ENCODE peak calls at places on chromosomes 16 and 17, in seven cellular contexts. V is GM10248, M is thoracic aorta, E is cardiac muscle cell, Z is B cell, X is HFFc6, N is hepatocyte. U is an unnamed sample.

GRCh38 chr17:78383725-78384471 is 5.4 kb downstream of the PGS1 start:
- DNase-seq in N (peak), Z (no peak), M (peak), E (no peak), X (peak), V (peak), U (peak)

GRCh38 chr16:85441189-85441889 is 171.8 kb upstream of the GSE1 start:
- DNase-seq in Z (no peak), X (no peak), E (no peak), M (no peak), V (no peak), N (no peak), U (no peak)

GRCh38 chr16:50255538-50255937 is 10.8 kb upstream of the ADCY7 start:
- DNase-seq in Z (no peak), E (no peak), N (no peak), M (no peak), V (no peak), X (no peak), U (no peak)

GRCh38 chr16:783404-784161 is 4.6 kb downstream of the RPUSD1 start:
- DNase-seq in M (no peak), N (no peak), E (no peak), Z (no peak), X (no peak), V (no peak), U (no peak)

GRCh38 chr17:77125432-77125901 is 15.3 kb upstream of the SEC14L1 start:
- DNase-seq in E (no peak), V (no peak), N (no peak), X (peak), Z (no peak), M (no peak), U (no peak)

GRCh38 chr17:43351686-43352085 is 47.1 kb upstream of the ARL4D start:
- DNase-seq in E (no peak), X (no peak), M (no peak), N (no peak), Z (no peak), V (no peak), U (no peak)

GRCh38 chr17:77214743-77215142 is 74.0 kb downstream of the SEC14L1 start:
- DNase-seq in E (peak), V (no peak), M (no peak), N (peak), Z (no peak), X (peak), U (no peak)

GRCh38 chr17:35740997-35741931 is 9.8 kb downstream of the RASL10B start:
- DNase-seq in N (no peak), X (no peak), Z (no peak), M (no peak), V (no peak), E (no peak), U (no peak)

GRCh38 chr16:85437161-85438052 is 175.7 kb upstream of the GSE1 start:
- DNase-seq in V (no peak), M (no peak), E (no peak), Z (no peak), X (no peak), N (peak), U (no peak)

GRCh38 chr16:14629612-14629918 is 495 bp downstream of the PARN start:
- DNase-seq in V (no peak), E (no peak), N (no peak), X (no peak), M (no peak), Z (no peak), U (no peak)

GRCh38 chr16:2855536-2855935 is 2.4 kb downstream of the PRSS22 start:
- DNase-seq in Z (no peak), V (peak), M (no peak), N (no peak), E (no peak), X (no peak), U (no peak)

GRCh38 chr16:2852731-2853507 is 5.1 kb downstream of the PRSS22 start:
- DNase-seq in N (no peak), E (no peak), V (no peak), X (no peak), M (no peak), Z (no peak), U (no peak)

GRCh38 chr16:2856061-2856670 is 1.8 kb downstream of the PRSS22 start:
- DNase-seq in N (peak), Z (no peak), E (no peak), V (peak), M (no peak), X (no peak), U (no peak)

GRCh38 chr16:2853531-2854073 is 4.4 kb downstream of the PRSS22 start:
- DNase-seq in Z (no peak), M (no peak), N (no peak), X (no peak), E (no peak), V (no peak), U (no peak)

GRCh38 chr16:2854700-2855309 is 3.2 kb downstream of the PRSS22 start:
- DNase-seq in M (no peak), E (no peak), N (no peak), Z (no peak), V (peak), X (no peak), U (no peak)
- TF ChIP-seq CTCF in M (no peak), E (peak), N (peak), Z (no peak), V (peak), X (peak), U (peak)

DNA sequence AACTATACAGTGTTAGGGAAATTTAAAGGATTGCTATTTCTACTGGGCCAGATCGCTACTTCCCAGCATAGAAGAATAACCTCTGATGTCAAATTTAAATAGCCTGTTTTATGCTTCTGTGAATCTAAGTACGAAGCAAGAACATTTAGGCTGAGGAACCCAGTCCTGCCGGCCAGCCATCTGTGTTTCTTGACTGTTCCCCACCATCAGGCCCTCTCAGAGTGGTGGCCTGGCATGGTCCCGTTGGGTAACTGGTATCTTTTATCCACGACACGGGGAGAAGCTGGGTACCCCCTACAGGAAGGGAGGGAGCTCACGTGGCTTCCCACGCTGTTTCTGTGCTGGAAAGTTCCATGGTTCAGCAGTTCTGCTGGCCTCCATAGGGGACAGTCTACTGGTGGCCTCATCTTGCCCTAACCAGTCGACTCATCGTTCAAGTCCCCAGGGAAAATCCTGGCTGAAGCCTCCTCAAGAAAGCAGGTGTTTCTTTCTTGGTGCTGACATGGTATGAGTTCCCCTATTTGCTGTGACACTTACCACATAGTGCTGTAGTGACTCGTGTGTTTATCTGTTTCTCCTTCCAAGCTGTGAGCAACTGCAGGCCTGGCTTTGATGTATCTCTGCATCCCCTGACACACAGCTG is 201.7 kb upstream of the NLRP1 start:
- DNase-seq in M (no peak), E (no peak), X (peak), V (peak), N (no peak), Z (no peak), U (no peak)
- TF ChIP-seq CTCF in M (no peak), E (no peak), X (peak), V (no peak), N (no peak), Z (no peak), U (no peak)

GRCh38 chr16:66275795-66276428 is 90.6 kb upstream of the CDH5 start:
- DNase-seq in N (peak), Z (no peak), M (no peak), X (peak), E (peak), V (peak), U (no peak)
- TF ChIP-seq CTCF in N (peak), Z (peak), M (peak), X (peak), E (peak), V (peak), U (peak)

DNA sequence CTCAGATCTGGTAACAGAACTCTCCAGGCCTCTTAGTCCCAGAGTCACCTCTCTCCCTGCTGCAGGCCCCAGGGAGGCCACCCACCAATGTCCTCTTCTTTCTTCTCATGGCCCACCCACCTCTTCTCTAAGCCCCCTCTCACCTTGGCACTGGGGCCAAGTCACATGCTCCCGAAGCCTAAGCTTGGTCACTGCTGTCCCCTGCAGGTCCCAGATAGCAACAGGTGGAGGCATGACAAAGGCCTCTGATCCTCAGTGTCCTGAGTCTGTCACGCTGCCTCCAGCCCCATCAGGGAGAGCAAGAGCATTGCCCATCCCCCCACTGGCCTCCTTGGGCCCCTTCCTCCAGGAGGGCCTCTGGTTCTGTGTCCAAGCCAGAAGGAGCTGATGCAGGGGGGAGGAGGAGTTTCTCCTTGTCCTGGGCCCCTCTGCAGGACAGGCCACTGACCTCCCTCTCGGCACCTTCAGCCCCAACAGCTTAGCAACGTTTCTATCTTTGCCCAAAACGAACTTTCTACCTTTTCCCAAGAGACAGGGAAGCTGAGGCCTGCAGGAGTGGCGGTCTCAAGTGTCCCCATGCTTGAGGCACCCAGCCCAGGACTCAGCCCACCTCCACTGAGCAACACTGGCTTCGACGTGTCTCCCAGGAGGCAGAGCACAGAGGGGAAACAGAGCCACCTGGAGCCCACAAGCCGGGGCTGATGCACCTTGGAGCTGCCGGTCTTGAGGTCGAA is 8.6 kb downstream of the P2RX1 start:
- DNase-seq in E (no peak), X (no peak), Z (no peak), V (no peak), M (no peak), N (no peak), U (no peak)
- TF ChIP-seq CTCF in E (no peak), X (peak), Z (no peak), V (peak), M (no peak), N (peak), U (no peak)

GRCh38 chr17:71237903-71238538 is 882.8 kb upstream of the SOX9 start:
- DNase-seq in Z (no peak), E (no peak), V (no peak), M (no peak), X (peak), N (peak), U (no peak)
- TF ChIP-seq CTCF in Z (no peak), E (peak), V (no peak), M (no peak), X (peak), N (peak), U (no peak)

GRCh38 chr17:80479246-80479566 is 2.8 kb upstream of the NPTX1 start:
- DNase-seq in N (no peak), E (no peak), M (no peak), Z (no peak), X (no peak), V (no peak), U (no peak)

GRCh38 chr17:80476877-80477646 is 655 bp upstream of the NPTX1 start:
- DNase-seq in E (no peak), M (no peak), V (no peak), N (no peak), Z (peak), X (no peak), U (no peak)

GRCh38 chr17:80475949-80476876 is at the start of gene NPTX1:
- DNase-seq in V (no peak), Z (peak), N (peak), E (peak), X (no peak), M (no peak), U (no peak)

GRCh38 chr17:80478487-80479245 is 2.3 kb upstream of the NPTX1 start:
- DNase-seq in E (no peak), M (no peak), N (no peak), X (no peak), V (no peak), Z (no peak), U (no peak)

DNA sequence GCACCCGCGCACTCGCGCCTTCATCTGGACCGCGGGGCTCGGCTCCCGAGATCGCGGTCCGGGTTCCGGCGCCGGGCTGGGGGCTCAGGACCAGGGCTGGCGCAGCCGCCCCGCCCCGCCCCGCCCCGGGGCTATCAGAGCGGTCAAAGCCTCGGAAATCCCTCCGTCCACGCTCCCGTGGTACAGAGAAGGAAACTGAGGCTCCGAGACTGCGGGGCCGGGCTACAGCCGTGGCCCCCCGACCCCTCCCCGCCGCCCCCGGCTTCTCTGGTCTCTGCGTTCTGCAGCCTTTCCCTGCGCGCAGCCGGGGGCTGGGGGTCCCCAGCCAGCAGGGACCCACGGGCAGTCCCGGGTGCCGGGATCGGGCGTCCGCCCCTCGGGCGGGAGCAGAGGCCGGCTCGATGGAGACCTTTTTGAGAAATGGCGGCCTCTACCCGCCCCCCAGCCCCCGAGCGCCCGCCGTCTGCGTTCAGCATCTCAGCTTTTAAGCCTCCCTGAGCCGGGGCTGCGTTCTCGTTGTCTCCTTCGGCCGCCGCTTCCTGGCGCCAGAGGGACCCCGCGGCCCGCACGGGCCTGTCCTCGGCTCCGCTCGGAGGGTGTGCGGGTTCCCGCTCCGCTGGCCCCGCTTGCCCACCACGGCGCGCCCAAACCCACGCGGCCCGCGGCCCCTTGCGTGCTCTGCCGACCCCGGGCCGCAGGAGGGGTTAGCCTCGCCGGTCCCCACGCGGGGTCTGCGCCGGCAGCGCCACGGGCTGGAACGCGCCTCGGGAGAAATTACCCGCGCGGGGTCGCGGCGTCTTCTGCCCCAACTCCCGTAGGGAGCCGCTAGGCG is 1.5 kb upstream of the NPTX1 start:
- DNase-seq in M (no peak), N (peak), X (no peak), V (no peak), E (peak), Z (peak), U (no peak)
- TF ChIP-seq CTCF in M (peak), N (peak), X (peak), V (peak), E (peak), Z (no peak), U (no peak)

GRCh38 chr17:75654176-75654575 is 12.8 kb downstream of the RECQL5 start:
- DNase-seq in M (no peak), V (no peak), N (no peak), E (no peak), Z (no peak), X (no peak), U (no peak)
- TF ChIP-seq CTCF in M (no peak), V (no peak), N (peak), E (no peak), Z (no peak), X (peak), U (no peak)